ENCODE peak calls at places on chromosomes 16 and 17, in ten cellular contexts. Z, A, H, N, C, F, I, T, J and L are unnamed samples.

GRCh38 chr16:80664226-80664625 is 123.4 kb downstream of the DYNLRB2 start:
- DNase-seq in T (no peak), I (no peak), A (peak; percentile 79), H (no peak), J (no peak), F (no peak), Z (no peak), C (no peak), N (no peak), L (no peak)

GRCh38 chr17:78040561-78041400 is 82.3 kb downstream of the TNRC6C start:
- DNase-seq in F (peak; percentile 80), I (peak; percentile 53), H (peak; percentile 84), A (no peak), N (peak; percentile 72), Z (peak; percentile 63), T (peak; percentile 61), C (peak; percentile 77), J (peak; percentile 45), L (peak; percentile 52)

GRCh38 chr17:33266611-33267010 is 26.5 kb downstream of the ASIC2 start:
- DNase-seq in I (no peak), Z (no peak), A (no peak), C (no peak), F (no peak), N (no peak), H (no peak), J (no peak), T (no peak), L (no peak)

GRCh38 chr17:5629133-5629532 is 44.8 kb upstream of the NLRP1 start:
- DNase-seq in T (no peak), F (no peak), Z (no peak), J (no peak), I (no peak), A (no peak), H (no peak), N (no peak), C (no peak), L (no peak)

GRCh38 chr17:14793237-14793636 is 471.9 kb downstream of the PMP22 start:
- DNase-seq in J (no peak), F (no peak), A (no peak), T (no peak), H (no peak), C (peak; percentile 32), I (no peak), Z (no peak), N (no peak), L (peak; percentile 71)

GRCh38 chr17:36791961-36792475 is 145.3 kb upstream of the LHX1 start:
- DNase-seq in T (no peak), Z (no peak), N (no peak), C (no peak), F (no peak), I (no peak), H (no peak), J (no peak), A (no peak), L (no peak)

GRCh38 chr17:17725853-17726720 is 44.8 kb downstream of the RAI1 start:
- DNase-seq in I (no peak), F (no peak), C (no peak), A (peak; percentile 38), H (no peak), J (no peak), N (no peak), Z (no peak), T (no peak), L (no peak)

GRCh38 chr17:7864995-7865650 is 7.3 kb downstream of the CYB5D1 start:
- DNase-seq in I (no peak), A (no peak), N (no peak), J (no peak), C (no peak), T (no peak), H (no peak), Z (no peak), F (no peak), L (no peak)

GRCh38 chr17:4840893-4841242 is 7.7 kb downstream of the MINK1 start:
- DNase-seq in J (no peak), C (no peak), I (no peak), N (no peak), Z (no peak), F (no peak), T (no peak), H (no peak), A (no peak), L (no peak)

GRCh38 chr16:75252049-75252864 is 833 bp upstream of the BCAR1 start:
- DNase-seq in Z (peak; percentile 12), N (no peak), H (no peak), T (peak; percentile 14), I (no peak), A (no peak), F (peak; percentile 66), C (no peak), J (no peak), L (no peak)

GRCh38 chr17:29567362-29568330 is 809 bp upstream of the ABHD15 start:
- DNase-seq in I (peak; percentile 72), T (peak; percentile 50), C (peak; percentile 59), J (peak; percentile 85), H (peak; percentile 84), F (peak; percentile 83), A (peak; percentile 84), Z (peak; percentile 73), N (peak; percentile 56), L (peak; percentile 60)

GRCh38 chr16:66696669-66697630 is at the start of gene CMTM4:
- DNase-seq in A (peak; percentile 97), J (peak; percentile 95), F (peak; percentile 93), Z (peak; percentile 86), I (peak; percentile 86), C (peak; percentile 89), T (peak; percentile 85), H (peak; percentile 93), N (peak; percentile 86), L (peak; percentile 76)
- TF ChIP-seq CTCF in A (peak; percentile 42), J (peak; percentile 43), F (no peak), Z (peak; percentile 37), I (no peak), C (peak; percentile 12), T (peak; percentile 2), H (no peak), N (no peak), L (peak; percentile 33)

GRCh38 chr17:59903455-59903854 is 10.5 kb downstream of the RPS6KB1 start:
- DNase-seq in A (no peak), C (no peak), J (no peak), F (no peak), T (no peak), N (no peak), Z (no peak), I (no peak), H (no peak), L (no peak)

GRCh38 chr17:59901604-59902003 is 8.7 kb downstream of the RPS6KB1 start:
- DNase-seq in N (no peak), J (no peak), F (no peak), T (no peak), Z (no peak), I (no peak), C (no peak), A (no peak), H (no peak), L (no peak)

GRCh38 chr17:59907467-59907866 is 14.5 kb downstream of the RPS6KB1 start:
- DNase-seq in Z (no peak), T (no peak), H (no peak), A (no peak), J (no peak), F (no peak), N (no peak), I (no peak), C (no peak), L (no peak)
- TF ChIP-seq CTCF in Z (no peak), T (no peak), H (no peak), A (no peak), J (no peak), F (no peak), N (no peak), I (no peak), C (no peak), L (no peak)

GRCh38 chr17:9890124-9890523 is 14.9 kb downstream of the RCVRN start:
- DNase-seq in H (no peak), T (peak; percentile 65), J (peak; percentile 73), F (no peak), I (no peak), Z (no peak), N (no peak), A (peak; percentile 75), C (peak; percentile 63), L (peak; percentile 10)
- TF ChIP-seq CTCF in H (peak; percentile 42), T (peak; percentile 59), J (peak; percentile 43), F (peak; percentile 10), I (no peak), Z (peak; percentile 71), N (no peak), A (peak; percentile 81), C (peak; percentile 37), L (peak; percentile 81)

GRCh38 chr16:9363520-9363919 is 272.1 kb downstream of the HAPSTR1 start:
- DNase-seq in I (no peak), H (no peak), A (no peak), F (no peak), J (no peak), T (no peak), Z (no peak), N (no peak), C (no peak), L (no peak)

GRCh38 chr16:9364721-9365693 is 273.6 kb downstream of the HAPSTR1 start:
- DNase-seq in C (no peak), Z (peak; percentile 79), N (peak; percentile 96), I (peak; percentile 35), J (no peak), H (no peak), T (peak; percentile 21), F (peak; percentile 97), A (no peak), L (no peak)

GRCh38 chr16:9362050-9362449 is 270.6 kb downstream of the HAPSTR1 start:
- DNase-seq in Z (no peak), H (no peak), N (no peak), C (no peak), F (no peak), J (no peak), A (no peak), T (no peak), I (no peak), L (no peak)

GRCh38 chr16:9370071-9370491 is 278.6 kb downstream of the HAPSTR1 start:
- DNase-seq in J (no peak), Z (peak; percentile 69), F (no peak), A (no peak), N (no peak), C (no peak), I (peak; percentile 81), H (no peak), T (no peak), L (no peak)

DNA sequence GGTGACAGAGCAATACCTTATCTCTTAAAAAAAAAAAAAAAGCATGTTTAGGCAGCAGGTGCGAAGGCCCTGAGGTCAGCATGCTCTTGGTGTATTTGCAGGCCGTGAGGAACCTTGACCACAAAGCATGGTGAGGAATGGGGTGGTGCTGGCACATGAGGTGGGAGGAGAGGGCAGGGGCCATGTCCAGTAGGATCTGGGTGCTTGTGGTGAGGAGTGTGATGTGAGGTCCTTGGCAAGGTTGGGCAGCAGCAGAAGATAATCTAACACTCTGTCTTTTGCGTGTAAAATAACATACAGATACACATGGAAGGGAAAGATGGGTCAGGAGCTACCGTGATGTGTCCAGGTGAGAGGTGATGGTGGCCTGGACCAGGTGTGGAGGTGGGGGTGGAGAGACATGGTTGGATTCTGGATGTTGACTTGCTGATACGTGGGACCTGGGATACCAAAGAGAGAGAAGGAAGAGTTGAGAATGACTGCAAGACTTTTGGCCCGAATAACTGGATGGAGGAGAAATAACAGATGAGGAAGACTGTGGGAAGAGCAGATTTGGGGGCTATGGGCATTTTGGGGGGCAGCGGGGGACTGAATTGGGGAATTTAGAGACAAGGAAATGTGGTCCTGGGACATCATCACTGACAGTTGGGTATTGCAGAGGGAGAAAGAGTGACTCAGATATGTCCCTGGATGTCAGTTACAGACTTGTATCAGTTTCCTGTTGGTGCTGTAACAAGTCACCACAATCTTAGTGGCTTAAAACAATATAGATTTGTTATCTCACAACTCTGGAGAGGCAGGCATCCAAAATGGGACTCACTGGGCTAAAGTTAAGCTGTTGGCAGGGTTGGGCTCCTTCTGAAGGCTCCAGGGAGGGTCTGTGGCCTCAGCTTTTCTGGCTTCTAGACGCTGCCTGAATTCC is 274.9 kb downstream of the HAPSTR1 start:
- DNase-seq in I (no peak), J (no peak), Z (no peak), N (no peak), F (no peak), C (no peak), A (no peak), H (no peak), T (no peak), L (no peak)
- TF ChIP-seq CTCF in I (no peak), J (no peak), Z (no peak), N (no peak), F (no peak), C (no peak), A (no peak), H (no peak), T (no peak), L (no peak)